ENCODE peak calls at places on chromosome 11, in ten cellular contexts. One of them, this sample, is unnamed. For H3K27me3, the result is how much of the 10 kb centered on the place peaks cover.

GRCh38 chr11:119318240-119319135 is 1.6 kb upstream of the MCAM start:
- DNase-seq in GM23338: peak
- DNase-seq in stomach: no peak
- DNase-seq in uterus: peak
- DNase-seq in esophagus muscularis mucosa: no peak
- DNase-seq in cardiac muscle cell: peak
- DNase-seq in DND-41: no peak
- DNase-seq in left lung: no peak
- DNase-seq in transverse colon: peak
- DNase-seq in dorsolateral prefrontal cortex: no peak
- DNase-seq in this sample: peak

GRCh38 chr11:120515186-120515723 is 3.7 kb downstream of the GRIK4 start:
- DNase-seq in GM23338: no peak
- DNase-seq in stomach: no peak
- DNase-seq in uterus: no peak
- DNase-seq in esophagus muscularis mucosa: no peak
- DNase-seq in cardiac muscle cell: no peak
- DNase-seq in DND-41: no peak
- DNase-seq in left lung: peak
- DNase-seq in transverse colon: no peak
- DNase-seq in dorsolateral prefrontal cortex: no peak
- DNase-seq in this sample: no peak

GRCh38 chr11:71432761-71433647 is 15.2 kb downstream of the DHCR7 start:
- DNase-seq in GM23338: no peak
- DNase-seq in stomach: peak
- DNase-seq in uterus: no peak
- DNase-seq in esophagus muscularis mucosa: no peak
- DNase-seq in cardiac muscle cell: peak
- DNase-seq in DND-41: no peak
- DNase-seq in left lung: no peak
- DNase-seq in transverse colon: no peak
- DNase-seq in dorsolateral prefrontal cortex: peak
- DNase-seq in this sample: no peak

GRCh38 chr11:33868646-33869461 is 23.0 kb downstream of the LMO2 start:
- DNase-seq in GM23338: peak
- DNase-seq in stomach: no peak
- DNase-seq in uterus: no peak
- DNase-seq in esophagus muscularis mucosa: no peak
- DNase-seq in cardiac muscle cell: no peak
- DNase-seq in DND-41: no peak
- DNase-seq in left lung: peak
- DNase-seq in transverse colon: no peak
- DNase-seq in dorsolateral prefrontal cortex: no peak
- DNase-seq in this sample: no peak

GRCh38 chr11:56988614-56989013 is at the start of gene OR5AK2:
- DNase-seq in GM23338: no peak
- DNase-seq in stomach: no peak
- DNase-seq in uterus: no peak
- DNase-seq in esophagus muscularis mucosa: no peak
- DNase-seq in cardiac muscle cell: no peak
- DNase-seq in DND-41: no peak
- DNase-seq in left lung: no peak
- DNase-seq in transverse colon: no peak
- DNase-seq in dorsolateral prefrontal cortex: no peak
- DNase-seq in this sample: no peak

GRCh38 chr11:60951909-60952741 is at the start of gene SLC15A3:
- DNase-seq in GM23338: peak
- DNase-seq in stomach: peak
- DNase-seq in uterus: peak
- DNase-seq in esophagus muscularis mucosa: no peak
- DNase-seq in cardiac muscle cell: peak
- DNase-seq in DND-41: no peak
- DNase-seq in left lung: peak
- DNase-seq in transverse colon: peak
- DNase-seq in dorsolateral prefrontal cortex: no peak
- DNase-seq in this sample: no peak

GRCh38 chr11:3861698-3862097 is 6.2 kb downstream of the STIM1 start:
- DNase-seq in GM23338: peak
- DNase-seq in stomach: no peak
- DNase-seq in uterus: no peak
- DNase-seq in esophagus muscularis mucosa: no peak
- DNase-seq in cardiac muscle cell: peak
- DNase-seq in DND-41: peak
- DNase-seq in left lung: no peak
- DNase-seq in transverse colon: no peak
- DNase-seq in dorsolateral prefrontal cortex: no peak
- DNase-seq in this sample: no peak

GRCh38 chr11:130070829-130071205 is 1.1 kb downstream of the APLP2 start:
- DNase-seq in GM23338: peak
- DNase-seq in stomach: no peak
- DNase-seq in uterus: peak
- DNase-seq in esophagus muscularis mucosa: no peak
- DNase-seq in cardiac muscle cell: peak
- DNase-seq in DND-41: no peak
- DNase-seq in left lung: peak
- DNase-seq in transverse colon: peak
- DNase-seq in dorsolateral prefrontal cortex: no peak
- DNase-seq in this sample: no peak

DNA sequence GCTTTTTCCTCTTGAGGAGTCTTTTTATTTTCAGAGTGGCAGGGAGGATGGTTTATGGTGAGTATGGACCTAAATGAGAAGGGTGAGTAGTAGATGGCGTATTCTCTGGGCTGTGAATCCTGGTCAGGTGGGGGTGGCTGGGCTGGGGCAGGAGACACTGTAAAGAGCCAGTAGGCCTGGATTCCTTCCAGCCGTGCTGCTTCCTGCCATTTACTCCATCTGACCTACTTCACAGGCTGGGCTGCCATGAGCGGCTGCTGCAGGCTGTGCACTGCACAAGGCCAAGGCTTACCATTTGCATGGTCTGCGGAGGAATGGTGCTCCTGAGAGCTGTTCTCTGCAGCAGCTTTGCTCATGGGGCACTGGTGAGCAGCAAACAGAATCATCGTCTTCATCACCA is 297.6 kb downstream of the KIRREL3 start:
- DNase-seq in GM23338: no peak
- DNase-seq in stomach: no peak
- DNase-seq in uterus: no peak
- DNase-seq in esophagus muscularis mucosa: no peak
- DNase-seq in cardiac muscle cell: no peak
- DNase-seq in DND-41: no peak
- DNase-seq in left lung: no peak
- DNase-seq in transverse colon: no peak
- DNase-seq in dorsolateral prefrontal cortex: no peak
- DNase-seq in this sample: no peak
- H3K4me3 ChIP-seq in GM23338: no peak
- H3K4me3 ChIP-seq in stomach: no peak
- H3K4me3 ChIP-seq in uterus: no peak
- H3K4me3 ChIP-seq in esophagus muscularis mucosa: no peak
- H3K4me3 ChIP-seq in cardiac muscle cell: no peak
- H3K4me3 ChIP-seq in DND-41: no peak
- H3K4me3 ChIP-seq in left lung: no peak
- H3K4me3 ChIP-seq in transverse colon: no peak
- H3K4me3 ChIP-seq in dorsolateral prefrontal cortex: no peak
- H3K4me3 ChIP-seq in this sample: no peak

DNA sequence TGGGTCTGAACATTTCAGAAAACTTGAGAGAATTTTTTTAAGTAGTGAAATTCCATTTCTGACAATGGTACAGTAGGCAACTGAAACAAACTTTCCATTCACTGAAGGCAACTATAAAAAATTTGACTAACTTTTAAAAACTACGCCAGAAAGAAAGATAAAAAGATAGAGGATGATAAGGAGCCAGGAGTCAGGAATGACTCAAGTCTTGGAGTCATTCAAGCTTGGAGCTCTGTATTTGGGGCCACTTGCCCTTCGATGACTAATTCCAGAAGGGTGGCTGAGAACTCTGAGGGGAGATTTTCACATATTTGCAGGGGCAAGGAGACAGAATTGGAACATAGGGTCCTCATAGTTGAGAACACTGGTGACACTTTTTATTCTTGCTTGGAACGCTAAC is 1083.2 kb upstream of the CNTN5 start:
- DNase-seq in GM23338: no peak
- DNase-seq in stomach: no peak
- DNase-seq in uterus: no peak
- DNase-seq in esophagus muscularis mucosa: no peak
- DNase-seq in cardiac muscle cell: peak
- DNase-seq in DND-41: no peak
- DNase-seq in left lung: no peak
- DNase-seq in transverse colon: no peak
- DNase-seq in dorsolateral prefrontal cortex: no peak
- DNase-seq in this sample: peak
- TF ChIP-seq CTCF in GM23338: no peak
- TF ChIP-seq CTCF in stomach: no peak
- TF ChIP-seq CTCF in uterus: no peak
- TF ChIP-seq CTCF in esophagus muscularis mucosa: no peak
- TF ChIP-seq CTCF in cardiac muscle cell: no peak
- TF ChIP-seq CTCF in DND-41: no peak
- TF ChIP-seq CTCF in left lung: no peak
- TF ChIP-seq CTCF in transverse colon: no peak
- TF ChIP-seq CTCF in dorsolateral prefrontal cortex: no peak
- TF ChIP-seq CTCF in this sample: no peak

GRCh38 chr11:75287579-75287978 is 47.0 kb downstream of the TPBGL start:
- DNase-seq in GM23338: no peak
- DNase-seq in stomach: no peak
- DNase-seq in uterus: no peak
- DNase-seq in esophagus muscularis mucosa: no peak
- DNase-seq in cardiac muscle cell: no peak
- DNase-seq in DND-41: no peak
- DNase-seq in left lung: no peak
- DNase-seq in transverse colon: no peak
- DNase-seq in dorsolateral prefrontal cortex: no peak
- DNase-seq in this sample: no peak
- H3K27me3 ChIP-seq in GM23338: under half
- H3K27me3 ChIP-seq in stomach: under half
- H3K27me3 ChIP-seq in uterus: under half
- H3K27me3 ChIP-seq in esophagus muscularis mucosa: under half
- H3K27me3 ChIP-seq in cardiac muscle cell: under half
- H3K27me3 ChIP-seq in DND-41: under half
- H3K27me3 ChIP-seq in left lung: under half
- H3K27me3 ChIP-seq in transverse colon: under half
- H3K27me3 ChIP-seq in dorsolateral prefrontal cortex: under half
- H3K27me3 ChIP-seq in this sample: under half

GRCh38 chr11:122666743-122667142 is 11.2 kb downstream of the UBASH3B start:
- DNase-seq in GM23338: no peak
- DNase-seq in stomach: no peak
- DNase-seq in uterus: no peak
- DNase-seq in esophagus muscularis mucosa: no peak
- DNase-seq in cardiac muscle cell: no peak
- DNase-seq in DND-41: no peak
- DNase-seq in left lung: no peak
- DNase-seq in transverse colon: no peak
- DNase-seq in dorsolateral prefrontal cortex: no peak
- DNase-seq in this sample: no peak

GRCh38 chr11:122663056-122663740 is 7.7 kb downstream of the UBASH3B start:
- DNase-seq in GM23338: no peak
- DNase-seq in stomach: no peak
- DNase-seq in uterus: no peak
- DNase-seq in esophagus muscularis mucosa: no peak
- DNase-seq in cardiac muscle cell: no peak
- DNase-seq in DND-41: no peak
- DNase-seq in left lung: no peak
- DNase-seq in transverse colon: no peak
- DNase-seq in dorsolateral prefrontal cortex: no peak
- DNase-seq in this sample: no peak

GRCh38 chr11:122664188-122664587 is 8.7 kb downstream of the UBASH3B start:
- DNase-seq in GM23338: no peak
- DNase-seq in stomach: no peak
- DNase-seq in uterus: no peak
- DNase-seq in esophagus muscularis mucosa: no peak
- DNase-seq in cardiac muscle cell: no peak
- DNase-seq in DND-41: no peak
- DNase-seq in left lung: no peak
- DNase-seq in transverse colon: no peak
- DNase-seq in dorsolateral prefrontal cortex: no peak
- DNase-seq in this sample: no peak

GRCh38 chr11:122663764-122664163 is 8.2 kb downstream of the UBASH3B start:
- DNase-seq in GM23338: no peak
- DNase-seq in stomach: no peak
- DNase-seq in uterus: no peak
- DNase-seq in esophagus muscularis mucosa: no peak
- DNase-seq in cardiac muscle cell: no peak
- DNase-seq in DND-41: peak
- DNase-seq in left lung: no peak
- DNase-seq in transverse colon: no peak
- DNase-seq in dorsolateral prefrontal cortex: no peak
- DNase-seq in this sample: no peak

GRCh38 chr11:122665882-122666281 is 10.4 kb downstream of the UBASH3B start:
- DNase-seq in GM23338: no peak
- DNase-seq in stomach: no peak
- DNase-seq in uterus: no peak
- DNase-seq in esophagus muscularis mucosa: no peak
- DNase-seq in cardiac muscle cell: no peak
- DNase-seq in DND-41: no peak
- DNase-seq in left lung: no peak
- DNase-seq in transverse colon: no peak
- DNase-seq in dorsolateral prefrontal cortex: no peak
- DNase-seq in this sample: no peak
- H3K4me3 ChIP-seq in GM23338: no peak
- H3K4me3 ChIP-seq in stomach: no peak
- H3K4me3 ChIP-seq in uterus: no peak
- H3K4me3 ChIP-seq in esophagus muscularis mucosa: no peak
- H3K4me3 ChIP-seq in cardiac muscle cell: no peak
- H3K4me3 ChIP-seq in DND-41: no peak
- H3K4me3 ChIP-seq in left lung: no peak
- H3K4me3 ChIP-seq in transverse colon: no peak
- H3K4me3 ChIP-seq in dorsolateral prefrontal cortex: no peak
- H3K4me3 ChIP-seq in this sample: no peak